ENCODE peak calls at places on chromosomes 1 and 21, in nine cellular contexts. G is retinal pigment epithelial cell; X is mesothelial cell of epicardium; C is left lung; K is stimulated activated CD4-positive, alpha-beta T cell treated with anti-CD3 and anti-CD28 coated beads, Interleukin-2, amount 100 ng/mL, for 24 hours; P is activated CD4-positive, alpha-beta T cell treated with anti-CD3 and anti-CD28 coated beads, Interleukin-2, amount 10 ng/mL, durations not matched to agents 7 days and 5 days; F is naive thymus-derived CD8-positive, alpha-beta T cell; D is AG08395; U is left ventricle myocardium inferior. M is an unnamed sample.

GRCh38 chr1:41657679-41658078 is 173.2 kb upstream of the EDN2 start:
- DNase-seq in G (no peak), X (no peak), C (no peak), K (no peak), P (no peak), F (no peak), D (no peak), U (no peak), M (no peak)

GRCh38 chr21:29477941-29478340 is 179.2 kb downstream of the BACH1 start:
- DNase-seq in G (no peak), X (no peak), C (no peak), K (no peak), P (no peak), F (no peak), D (peak; percentile 24), U (no peak), M (no peak)

GRCh38 chr1:194374649-194375048 is 1188.2 kb upstream of the B3GALT2 start:
- DNase-seq in G (no peak), X (no peak), C (no peak), K (no peak), P (no peak), F (no peak), D (no peak), U (no peak), M (no peak)

GRCh38 chr1:203039609-203040517 is 13.6 kb downstream of the PPFIA4 start:
- DNase-seq in G (no peak), X (no peak), C (no peak), K (no peak), P (no peak), F (no peak), D (no peak), U (peak; percentile 18), M (no peak)

GRCh38 chr21:14836950-14837349 is 227.8 kb downstream of the NRIP1 start:
- DNase-seq in G (no peak), X (no peak), C (no peak), K (no peak), P (no peak), F (no peak), D (peak; percentile 57), U (no peak), M (no peak)

GRCh38 chr1:201650608-201650933 is 111.6 kb downstream of the NAV1 start:
- DNase-seq in G (no peak), X (no peak), C (no peak), K (no peak), P (no peak), F (no peak), D (no peak), U (no peak), M (no peak)

GRCh38 chr1:99886841-99887240 is 36.7 kb downstream of the AGL start:
- DNase-seq in G (no peak), X (no peak), C (no peak), K (no peak), P (no peak), F (no peak), D (no peak), U (no peak), M (no peak)

GRCh38 chr1:145849356-145850165 is 4.1 kb downstream of the NUDT17 start:
- DNase-seq in G (peak; percentile 63), X (no peak), C (peak; percentile 71), K (no peak), P (no peak), F (no peak), D (peak; percentile 63), U (no peak), M (no peak)

GRCh38 chr1:221778125-221778524 is 36.2 kb upstream of the DUSP10 start:
- DNase-seq in G (no peak), X (no peak), C (no peak), K (no peak), P (no peak), F (no peak), D (no peak), U (no peak), M (no peak)

M was measured in NCI-H2107.